ENCODE peak calls at places on chromosomes 3 and 15, in four cellular contexts. R is pons, U is putamen, W is SW480. T is an unnamed sample.
A peak's percentile ranks its signal among the peaks of the same experiment; 100 is the strongest.

GRCh38 chr3:150407051-150407817 is 864 bp upstream of the TSC22D2 start:
- DNase-seq in R (no peak), U (no peak), W (peak; percentile 35), T (no peak)

GRCh38 chr3:36932979-36933378 is 11.9 kb downstream of the TRANK1 start:
- DNase-seq in W (no peak), U (no peak), R (no peak), T (no peak)

GRCh38 chr3:158696618-158697017 is 24.2 kb upstream of the LXN start:
- DNase-seq in W (no peak), R (no peak), U (no peak), T (no peak)

GRCh38 chr3:194659778-194660177 is 12.2 kb downstream of the LSG1 start:
- DNase-seq in W (no peak), U (no peak), R (no peak), T (no peak)

GRCh38 chr3:33008282-33008681 is 56.8 kb downstream of the CCR4 start:
- DNase-seq in U (no peak), W (no peak), R (no peak), T (no peak)

GRCh38 chr15:78024883-78025282 is 52.6 kb downstream of the TBC1D2B start:
- DNase-seq in W (no peak), U (no peak), R (no peak), T (no peak)

GRCh38 chr3:122628567-122628966 is 51.1 kb downstream of the PARP15 start:
- DNase-seq in U (no peak), W (no peak), R (no peak), T (no peak)

GRCh38 chr3:53585042-53585441 is 90.6 kb downstream of the CACNA1D start:
- DNase-seq in U (no peak), W (no peak), R (no peak), T (no peak)

GRCh38 chr3:188581791-188582190 is 427.8 kb downstream of the LPP start:
- DNase-seq in W (no peak), U (no peak), R (no peak), T (no peak)

GRCh38 chr3:8371085-8371551 is 130.5 kb upstream of the LMCD1 start:
- DNase-seq in R (no peak), W (no peak), U (no peak), T (no peak)

GRCh38 chr3:172194702-172195392 is 155.5 kb downstream of the FNDC3B start:
- DNase-seq in U (no peak), W (no peak), R (no peak), T (no peak)

GRCh38 chr15:36428102-36428845 is 151.2 kb upstream of the CDIN1 start:
- DNase-seq in U (no peak), W (peak; percentile 76), R (no peak), T (no peak)

GRCh38 chr3:183428140-183429023 is at the start of gene MCF2L2:
- DNase-seq in R (peak; percentile 63), U (peak; percentile 66), W (peak; percentile 64), T (no peak)

GRCh38 chr3:5227812-5228211 is 40.3 kb downstream of the EDEM1 start:
- DNase-seq in R (no peak), W (no peak), U (no peak), T (no peak)

GRCh38 chr15:95448531-95449210 is 881.8 kb upstream of the NR2F2 start:
- DNase-seq in U (no peak), R (no peak), W (no peak), T (no peak)

GRCh38 chr3:112133606-112134334 is 722 bp upstream of the GCSAM start:
- DNase-seq in W (no peak), U (no peak), R (no peak), T (no peak)

GRCh38 chr3:4429648-4430350 is 37.3 kb downstream of the SUMF1 start:
- DNase-seq in R (no peak), U (no peak), W (no peak), T (no peak)

GRCh38 chr3:69649713-69650419 is 89.4 kb upstream of the MITF start:
- DNase-seq in U (no peak), W (no peak), R (no peak), T (no peak)

GRCh38 chr3:128052831-128053419 is 688 bp downstream of the SEC61A1 start:
- DNase-seq in W (peak; percentile 14), U (no peak), R (peak; percentile 32), T (no peak)